ENCODE peak calls at places on chromosomes 12 and 14, in nine cellular contexts. C, K, Z, L, M, D, V, T and E are unnamed samples.
A peak's percentile ranks its signal among the peaks of the same experiment; 100 is the strongest.

GRCh38 chr12:105355752-105356151 is 25.3 kb downstream of the C12orf75 start:
- DNase-seq in C (no peak), K (peak; percentile 15), Z (no peak), L (peak; percentile 64), M (peak; percentile 36), D (no peak), V (peak; percentile 72), T (peak; percentile 30), E (no peak)

GRCh38 chr12:92735131-92735721 is 32.4 kb downstream of the PLEKHG7 start:
- DNase-seq in C (no peak), K (peak; percentile 54), Z (no peak), L (peak; percentile 92), M (peak; percentile 65), D (no peak), V (peak; percentile 92), T (peak; percentile 69), E (no peak)

GRCh38 chr14:60094306-60094897 is 2.7 kb downstream of the PCNX4 start:
- DNase-seq in C (no peak), K (no peak), Z (no peak), L (peak; percentile 59), M (no peak), D (no peak), V (peak; percentile 70), T (peak; percentile 87), E (no peak)

GRCh38 chr12:108271951-108272729 is 67.0 kb downstream of the CMKLR1 start:
- DNase-seq in C (peak; percentile 76), K (no peak), Z (no peak), L (no peak), M (no peak), D (no peak), V (no peak), T (no peak), E (no peak)

GRCh38 chr12:132189378-132190011 is 45.2 kb downstream of the NOC4L start:
- DNase-seq in C (peak; percentile 97), K (peak; percentile 56), Z (peak; percentile 95), L (peak; percentile 75), M (peak; percentile 88), D (peak; percentile 52), V (peak; percentile 76), T (peak; percentile 97), E (peak; percentile 95)

GRCh38 chr12:122021193-122021821 is 377 bp upstream of the BCL7A start:
- DNase-seq in C (no peak), K (no peak), Z (peak; percentile 46), L (no peak), M (no peak), D (no peak), V (no peak), T (peak; percentile 58), E (no peak)

GRCh38 chr12:69875416-69875815 is 50.4 kb downstream of the MYRFL start:
- DNase-seq in C (no peak), K (no peak), Z (no peak), L (no peak), M (no peak), D (no peak), V (no peak), T (no peak), E (no peak)

GRCh38 chr12:52522346-52523011 is 2.3 kb upstream of the KRT5 start:
- DNase-seq in C (peak; percentile 87), K (no peak), Z (no peak), L (no peak), M (peak; percentile 97), D (peak; percentile 99), V (no peak), T (no peak), E (peak; percentile 53)

GRCh38 chr12:107393043-107393725 is 292.4 kb upstream of the PWP1 start:
- DNase-seq in C (no peak), K (no peak), Z (no peak), L (no peak), M (no peak), D (no peak), V (no peak), T (no peak), E (no peak)

GRCh38 chr14:58107947-58108552 is 44.0 kb downstream of the ARMH4 start:
- DNase-seq in C (no peak), K (peak; percentile 46), Z (peak; percentile 36), L (peak; percentile 81), M (peak; percentile 32), D (peak; percentile 11), V (peak; percentile 79), T (peak; percentile 93), E (no peak)

GRCh38 chr14:63174760-63175191 is 29.5 kb upstream of the RHOJ start:
- DNase-seq in C (no peak), K (peak; percentile 34), Z (no peak), L (peak; percentile 54), M (peak; percentile 91), D (peak; percentile 80), V (peak; percentile 76), T (peak; percentile 63), E (no peak)

GRCh38 chr14:90400904-90401561 is 4.2 kb downstream of the CALM1 start:
- DNase-seq in C (no peak), K (no peak), Z (no peak), L (no peak), M (peak; percentile 58), D (no peak), V (no peak), T (no peak), E (no peak)

GRCh38 chr12:102043928-102044327 is 17.9 kb downstream of the WASHC3 start:
- DNase-seq in C (no peak), K (no peak), Z (no peak), L (no peak), M (no peak), D (no peak), V (no peak), T (no peak), E (no peak)

GRCh38 chr14:67680121-67680602 is 5.7 kb upstream of the VTI1B start:
- DNase-seq in C (no peak), K (peak; percentile 59), Z (no peak), L (peak; percentile 93), M (peak; percentile 81), D (no peak), V (peak; percentile 98), T (peak; percentile 79), E (no peak)

GRCh38 chr14:69999246-69999645 is 120.0 kb downstream of the SMOC1 start:
- DNase-seq in C (peak; percentile 32), K (peak; percentile 97), Z (no peak), L (peak; percentile 76), M (peak; percentile 100), D (peak; percentile 90), V (peak; percentile 100), T (peak; percentile 66), E (no peak)

GRCh38 chr14:87712386-87713113 is 280.4 kb downstream of the GALC start:
- DNase-seq in C (no peak), K (no peak), Z (no peak), L (peak; percentile 2), M (no peak), D (no peak), V (no peak), T (no peak), E (no peak)
- TF ChIP-seq CTCF in C (no peak), K (no peak), Z (no peak), L (no peak), M (peak; percentile 5), D (no peak), V (no peak), T (no peak), E (no peak)

GRCh38 chr12:2892246-2892645 is 1.6 kb downstream of the TULP3 start:
- DNase-seq in C (no peak), K (no peak), Z (no peak), L (peak; percentile 82), M (no peak), D (no peak), V (no peak), T (no peak), E (no peak)

GRCh38 chr12:2894961-2895360 is 4.3 kb downstream of the TULP3 start:
- DNase-seq in C (no peak), K (no peak), Z (no peak), L (no peak), M (no peak), D (no peak), V (no peak), T (no peak), E (no peak)

GRCh38 chr12:2890388-2891239 is at the start of gene TULP3:
- DNase-seq in C (peak; percentile 100), K (peak; percentile 93), Z (peak; percentile 99), L (peak; percentile 96), M (peak; percentile 96), D (peak; percentile 77), V (peak; percentile 96), T (peak; percentile 95), E (peak; percentile 99)

GRCh38 chr12:2891240-2892053 is 756 bp downstream of the TULP3 start:
- DNase-seq in C (peak; percentile 89), K (no peak), Z (peak; percentile 62), L (peak; percentile 79), M (peak; percentile 56), D (no peak), V (peak; percentile 61), T (peak; percentile 55), E (peak; percentile 83)

GRCh38 chr12:2893007-2893406 is 2.3 kb downstream of the TULP3 start:
- DNase-seq in C (peak; percentile 88), K (peak; percentile 65), Z (no peak), L (peak; percentile 96), M (peak; percentile 56), D (no peak), V (peak; percentile 92), T (peak; percentile 71), E (no peak)
- H3K4me3 ChIP-seq in C (no peak overlapping the region), K (peak overlapping the region; percentile 22), Z (no peak overlapping the region), L (peak overlapping the region; percentile 35), M (no peak overlapping the region), D (no peak overlapping the region), V (no peak overlapping the region), T (no peak overlapping the region), E (peak overlapping the region; percentile 27)

GRCh38 chr12:3328081-3328480 is 162.9 kb upstream of the PRMT8 start:
- DNase-seq in C (no peak), K (no peak), Z (no peak), L (no peak), M (no peak), D (no peak), V (no peak), T (no peak), E (no peak)

GRCh38 chr12:3325736-3326135 is 165.3 kb upstream of the PRMT8 start:
- DNase-seq in C (no peak), K (no peak), Z (no peak), L (no peak), M (no peak), D (no peak), V (no peak), T (no peak), E (no peak)

GRCh38 chr12:3326850-3327780 is 163.9 kb upstream of the PRMT8 start:
- DNase-seq in C (no peak), K (no peak), Z (peak; percentile 63), L (no peak), M (no peak), D (no peak), V (no peak), T (no peak), E (no peak)

GRCh38 chr12:3328571-3328970 is 162.4 kb upstream of the PRMT8 start:
- DNase-seq in C (no peak), K (no peak), Z (no peak), L (no peak), M (no peak), D (no peak), V (no peak), T (no peak), E (no peak)

GRCh38 chr12:3326156-3326849 is 164.7 kb upstream of the PRMT8 start:
- DNase-seq in C (no peak), K (no peak), Z (no peak), L (no peak), M (no peak), D (no peak), V (no peak), T (no peak), E (no peak)
- TF ChIP-seq CTCF in C (no peak), K (no peak), Z (no peak), L (no peak), M (no peak), D (no peak), V (no peak), T (no peak), E (no peak)

GRCh38 chr14:20614038-20614840 is 23.1 kb upstream of the RNASE12 start:
- DNase-seq in C (no peak), K (no peak), Z (no peak), L (no peak), M (no peak), D (no peak), V (no peak), T (peak; percentile 42), E (no peak)
- H3K4me3 ChIP-seq in C (peak overlapping the region; percentile 43), K (peak overlapping the region; percentile 70), Z (peak overlapping the region; percentile 54), L (peak overlapping the region; percentile 88), M (peak overlapping the region; percentile 50), D (peak overlapping the region; percentile 80), V (peak overlapping the region; percentile 80), T (peak overlapping the region; percentile 90), E (peak overlapping the region; percentile 69)